ENCODE peak calls at places on chromosomes 1 and 21, in five cellular contexts. N is A549, R is upper lobe of right lung, U is fibroblast of lung, G is AG10803. T is an unnamed sample.
A peak's percentile ranks its signal among the peaks of the same experiment; 100 is the strongest.

GRCh38 chr1:112674986-112675727 is 698 bp downstream of the MOV10 start:
- DNase-seq in U (no peak), G (no peak), N (no peak), R (peak; percentile 86), T (peak; percentile 18)

GRCh38 chr1:230965535-230965934 is 13.1 kb downstream of the TTC13 start:
- DNase-seq in G (no peak), R (no peak), N (no peak), U (no peak), T (no peak)

GRCh38 chr1:35717911-35718476 is 690 bp downstream of the C1orf216 start:
- DNase-seq in R (no peak), N (peak; percentile 30), G (peak; percentile 80), U (peak; percentile 77), T (peak; percentile 79)

GRCh38 chr1:173914366-173914871 is 2.7 kb downstream of the SERPINC1 start:
- DNase-seq in N (peak; percentile 69), G (no peak), U (no peak), R (no peak), T (peak; percentile 52)

GRCh38 chr1:154258784-154259183 is 13.6 kb upstream of the HAX1 start:
- DNase-seq in N (no peak), U (no peak), R (no peak), G (no peak), T (no peak)

GRCh38 chr1:243642936-243643335 is 207.1 kb downstream of the AKT3 start:
- DNase-seq in N (peak; percentile 21), U (peak; percentile 96), R (no peak), G (peak; percentile 44), T (peak; percentile 39)

GRCh38 chr1:180615493-180616290 is 16.1 kb upstream of the XPR1 start:
- DNase-seq in R (no peak), N (no peak), G (no peak), U (peak; percentile 38), T (no peak)

GRCh38 chr1:155913969-155914757 is 3.0 kb upstream of the RIT1 start:
- DNase-seq in U (peak; percentile 44), R (no peak), G (peak; percentile 79), N (no peak), T (no peak)

GRCh38 chr1:46519209-46519608 is 29.6 kb downstream of the DMBX1 start:
- DNase-seq in N (no peak), G (no peak), R (no peak), U (peak; percentile 15), T (no peak)

GRCh38 chr1:54624466-54625464 is 1.4 kb upstream of the FAM151A start:
- DNase-seq in G (no peak), N (no peak), R (no peak), U (no peak), T (no peak)

GRCh38 chr1:173421789-173422188 is 55.3 kb upstream of the PRDX6 start:
- DNase-seq in G (no peak), N (no peak), R (no peak), U (no peak), T (no peak)

GRCh38 chr21:18950045-18950740 is 546.6 kb upstream of the TMPRSS15 start:
- DNase-seq in G (no peak), R (no peak), N (no peak), U (no peak), T (no peak)

GRCh38 chr1:67372136-67372535 is 58.1 kb downstream of the SERBP1 start:
- DNase-seq in N (no peak), R (no peak), U (peak; percentile 25), G (peak; percentile 26), T (peak; percentile 56)

GRCh38 chr1:3852711-3853498 is 4.1 kb downstream of the CEP104 start:
- DNase-seq in G (no peak), U (no peak), R (no peak), N (no peak), T (no peak)

GRCh38 chr1:94998128-94998527 is 71.2 kb upstream of the CNN3 start:
- DNase-seq in G (no peak), N (no peak), R (no peak), U (no peak), T (no peak)

GRCh38 chr1:40383488-40384412 is 10.2 kb downstream of the SMAP2 start:
- DNase-seq in N (no peak), G (no peak), U (peak; percentile 85), R (no peak), T (peak; percentile 75)
- H3K4me3 ChIP-seq in N (no peak overlapping the region), G (no peak overlapping the region), U (peak overlapping the region; percentile 8), R (no peak overlapping the region), T (no peak overlapping the region)

DNA sequence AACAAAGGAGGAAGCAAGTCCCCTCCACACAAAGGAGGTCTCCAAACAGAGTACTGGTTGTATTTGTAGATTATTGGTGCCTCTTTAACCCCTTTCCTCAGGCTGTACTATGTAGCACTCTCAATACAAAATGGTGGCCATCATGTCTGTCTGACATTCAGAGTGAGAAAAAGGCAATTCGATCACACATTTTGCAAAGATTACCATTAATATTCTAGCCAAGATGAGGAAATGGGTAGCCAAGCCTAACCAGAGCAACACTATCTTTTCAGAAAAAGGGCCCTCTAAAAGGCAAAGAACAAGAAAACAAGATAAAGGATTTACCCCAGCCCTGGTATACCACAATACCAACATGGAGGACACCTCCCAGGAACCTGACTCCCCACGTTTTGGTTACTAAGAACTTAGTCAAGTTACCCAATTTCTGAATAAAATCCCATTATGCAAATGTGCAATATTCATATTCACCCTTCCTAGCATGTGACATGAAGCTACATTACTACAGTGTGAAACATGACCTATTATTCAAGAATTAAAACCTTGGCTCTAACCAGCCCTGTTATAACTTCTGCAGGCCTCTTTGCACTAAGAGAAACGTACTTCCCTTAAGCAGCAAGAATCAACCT is 2.2 kb downstream of the KDM5B start:
- DNase-seq in G (no peak), U (peak; percentile 20), R (no peak), N (peak; percentile 12), T (peak; percentile 28)
- H3K4me3 ChIP-seq in G (peak overlapping the region; percentile 86), U (peak overlapping the region; percentile 93), R (peak overlapping the region; percentile 97), N (peak overlapping the region; percentile 96), T (peak overlapping the region; percentile 89)

DNA sequence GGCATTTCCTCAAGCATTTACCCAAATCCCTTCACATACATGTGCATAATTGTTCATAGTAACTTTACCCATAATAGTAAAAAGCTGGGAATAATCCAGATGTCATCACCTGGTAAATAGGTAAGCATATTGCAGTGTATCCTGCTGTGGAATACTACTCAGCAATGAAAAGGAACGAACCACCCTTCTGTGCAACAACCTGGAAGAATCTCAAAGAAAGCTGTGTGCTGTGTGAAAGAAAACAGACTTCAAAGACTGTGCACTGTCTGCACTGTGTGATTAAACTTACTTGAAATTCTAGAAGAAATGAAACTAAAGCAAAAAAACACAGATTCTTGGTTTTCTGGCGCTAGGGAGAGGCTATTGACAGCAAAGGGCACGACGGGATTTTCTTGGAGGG is 13.5 kb downstream of the TFF2 start:
- DNase-seq in R (no peak), U (no peak), N (no peak), G (no peak), T (no peak)
- H3K4me3 ChIP-seq in R (no peak overlapping the region), U (no peak overlapping the region), N (no peak overlapping the region), G (no peak overlapping the region), T (no peak overlapping the region)

GRCh38 chr21:45151484-45152115 is 77.2 kb downstream of the ADARB1 start:
- DNase-seq in R (no peak), G (no peak), U (no peak), N (no peak), T (peak; percentile 38)
- H3K4me3 ChIP-seq in R (no peak overlapping the region), G (no peak overlapping the region), U (no peak overlapping the region), N (no peak overlapping the region), T (no peak overlapping the region)

DNA sequence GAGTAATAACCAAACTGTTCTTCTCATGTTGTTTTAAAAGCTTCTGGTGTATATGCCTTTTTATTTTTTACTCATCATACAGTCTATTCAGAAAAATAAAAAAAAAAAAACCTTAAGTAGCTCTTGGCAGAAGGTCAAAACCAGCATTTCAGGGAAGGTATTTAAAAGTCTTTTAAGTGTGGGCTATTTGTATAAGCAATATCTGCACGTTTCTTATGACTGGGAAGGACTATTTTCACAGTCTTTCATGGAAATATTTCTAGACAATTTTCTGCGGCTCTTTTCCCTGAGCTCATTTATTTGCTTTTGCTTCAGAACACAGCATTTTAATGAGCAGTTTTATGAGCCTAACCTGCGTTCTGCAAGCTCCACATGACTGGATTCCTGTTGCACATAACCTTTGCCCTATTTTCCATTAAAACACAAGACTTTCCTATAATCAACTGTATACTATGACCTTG is 60.9 kb upstream of the C1orf105 start:
- DNase-seq in N (peak; percentile 76), R (no peak), G (peak; percentile 77), U (peak; percentile 94), T (peak; percentile 82)
- H3K4me3 ChIP-seq in N (no peak overlapping the region), R (no peak overlapping the region), G (no peak overlapping the region), U (no peak overlapping the region), T (no peak overlapping the region)

GRCh38 chr1:24318988-24319863 is at the start of gene GRHL3:
- DNase-seq in R (peak; percentile 67), G (no peak), U (peak; percentile 35), N (no peak), T (peak; percentile 6)
- H3K4me3 ChIP-seq in R (no peak within 1 kb of the TSS), G (no peak within 1 kb of the TSS), U (no peak within 1 kb of the TSS), N (peak within 1 kb of the TSS; percentile 36), T (no peak within 1 kb of the TSS)

GRCh38 chr1:9826616-9827015 is 2.9 kb upstream of the CLSTN1 start:
- DNase-seq in G (no peak), N (no peak), R (peak; percentile 27), U (no peak), T (no peak)
- H3K4me3 ChIP-seq in G (no peak overlapping the region), N (no peak overlapping the region), R (no peak overlapping the region), U (no peak overlapping the region), T (no peak overlapping the region)

DNA sequence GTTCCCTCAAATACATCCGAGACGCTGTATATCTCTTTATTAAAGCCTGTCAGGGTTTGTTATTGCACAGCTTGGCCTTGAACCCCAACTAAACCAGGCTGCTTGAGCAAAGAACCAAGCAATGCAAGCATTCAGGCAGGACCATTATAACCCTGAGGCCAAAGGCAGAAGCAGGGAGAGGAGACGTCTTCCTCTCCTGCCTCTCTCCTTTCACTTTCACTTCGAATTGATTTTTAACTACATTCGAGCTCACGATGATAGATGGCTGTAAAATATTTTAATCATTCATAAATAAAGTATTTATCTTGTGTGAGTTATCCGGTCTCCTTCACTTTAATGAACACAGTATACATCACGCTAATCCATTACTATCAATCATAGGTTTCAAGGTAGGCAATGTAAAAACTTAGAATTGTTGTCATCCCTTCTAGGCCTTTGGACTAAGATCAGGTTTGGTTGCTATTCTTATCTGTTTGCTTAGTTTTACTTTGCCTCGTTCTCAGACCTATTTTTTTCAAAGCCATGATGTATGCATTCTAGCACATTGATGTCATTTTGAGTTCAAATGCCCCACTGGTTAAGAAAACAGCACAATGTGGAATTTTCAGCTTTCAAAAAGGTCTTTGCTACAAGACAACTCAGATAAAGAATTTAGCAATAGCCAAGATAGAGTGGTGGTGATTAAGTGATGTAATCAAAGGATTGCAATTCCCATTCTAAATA is 480.2 kb upstream of the RUNX1 start:
- DNase-seq in R (no peak), G (no peak), N (no peak), U (peak; percentile 62), T (peak; percentile 48)
- H3K4me3 ChIP-seq in R (peak overlapping the region; percentile 25), G (peak overlapping the region; percentile 44), N (no peak overlapping the region), U (peak overlapping the region; percentile 21), T (no peak overlapping the region)